ENCODE peak calls at places on chromosomes 12 and 14, in six cellular contexts. S is pancreas, J is lower leg skin, T is transverse colon, V is GM13977, N is LNCaP clone FGC. C is an unnamed sample.
A peak's percentile ranks its signal among the peaks of the same experiment; 100 is the strongest.

GRCh38 chr12:26823391-26823790 is 9.6 kb downstream of the ITPR2 start:
- DNase-seq in S (no peak), J (no peak), T (no peak), V (no peak), N (no peak), C (no peak)

GRCh38 chr14:105065280-105066228 is at the start of gene GPR132:
- DNase-seq in S (no peak), J (no peak), T (peak; percentile 76), V (peak; percentile 93), N (no peak), C (no peak)

GRCh38 chr12:51349026-51349425 is 2.5 kb upstream of the CELA1 start:
- DNase-seq in S (no peak), J (no peak), T (no peak), V (no peak), N (no peak), C (no peak)

GRCh38 chr12:48787791-48788521 is 933 bp downstream of the ADCY6 start:
- DNase-seq in S (peak; percentile 54), J (no peak), T (no peak), V (no peak), N (no peak), C (no peak)

GRCh38 chr12:40646456-40646855 is 45.8 kb upstream of the CNTN1 start:
- DNase-seq in S (no peak), J (no peak), T (no peak), V (no peak), N (peak; percentile 21), C (no peak)

GRCh38 chr12:4555804-4556203 is 6.2 kb upstream of the DYRK4 start:
- DNase-seq in S (no peak), J (no peak), T (no peak), V (no peak), N (no peak), C (no peak)

GRCh38 chr12:96034631-96035282 is 630 bp downstream of the LTA4H start:
- DNase-seq in S (peak; percentile 36), J (no peak), T (peak; percentile 40), V (no peak), N (no peak), C (peak; percentile 38)

GRCh38 chr14:20493634-20494033 is 11.7 kb upstream of the RNASE10 start:
- DNase-seq in S (no peak), J (peak; percentile 41), T (no peak), V (no peak), N (no peak), C (no peak)

GRCh38 chr12:9634177-9634803 is 26.6 kb upstream of the KLRB1 start:
- DNase-seq in S (no peak), J (peak; percentile 50), T (peak; percentile 73), V (peak; percentile 64), N (peak; percentile 28), C (peak; percentile 32)

GRCh38 chr14:97976861-97977260 is 1179.7 kb downstream of the VRK1 start:
- DNase-seq in S (no peak), J (peak; percentile 37), T (peak; percentile 70), V (no peak), N (no peak), C (no peak)

GRCh38 chr14:45990252-45990651 is 661.3 kb downstream of the RPL10L start:
- DNase-seq in S (no peak), J (no peak), T (no peak), V (no peak), N (no peak), C (no peak)

GRCh38 chr12:52082026-52082667 is 2.6 kb downstream of the SMIM41 start:
- DNase-seq in S (no peak), J (no peak), T (no peak), V (no peak), N (no peak), C (no peak)

GRCh38 chr12:80353254-80353653 is 90.8 kb upstream of the PTPRQ start:
- DNase-seq in S (no peak), J (no peak), T (no peak), V (no peak), N (no peak), C (peak; percentile 5)

GRCh38 chr12:4245446-4245845 is 28.1 kb upstream of the CCND2 start:
- DNase-seq in S (no peak), J (no peak), T (no peak), V (no peak), N (no peak), C (no peak)

GRCh38 chr12:56630180-56630632 is at the start of gene BAZ2A:
- DNase-seq in S (peak; percentile 95), J (peak; percentile 86), T (peak; percentile 93), V (peak; percentile 93), N (no peak), C (peak; percentile 92)

GRCh38 chr14:92560106-92560865 is 46.7 kb downstream of the RIN3 start:
- DNase-seq in S (no peak), J (no peak), T (no peak), V (no peak), N (no peak), C (no peak)

GRCh38 chr14:80419339-80419738 is 208.0 kb upstream of the DIO2 start:
- DNase-seq in S (no peak), J (no peak), T (no peak), V (no peak), N (peak; percentile 57), C (no peak)

GRCh38 chr12:96236221-96236822 is 42.1 kb downstream of the ELK3 start:
- DNase-seq in S (no peak), J (no peak), T (peak; percentile 25), V (no peak), N (no peak), C (no peak)

GRCh38 chr12:14402697-14403096 is 37.2 kb downstream of the ATF7IP start:
- DNase-seq in S (no peak), J (no peak), T (no peak), V (no peak), N (no peak), C (no peak)

GRCh38 chr12:60539592-60539991 is 943.8 kb downstream of the SLC16A7 start:
- DNase-seq in S (no peak), J (no peak), T (no peak), V (no peak), N (no peak), C (no peak)

GRCh38 chr12:110913119-110914056 is 7.0 kb downstream of the MYL2 start:
- DNase-seq in S (no peak), J (no peak), T (no peak), V (peak; percentile 84), N (no peak), C (no peak)

GRCh38 chr12:49462103-49462739 is 76.6 kb upstream of the KCNH3 start:
- DNase-seq in S (no peak), J (no peak), T (no peak), V (no peak), N (peak; percentile 25), C (no peak)

GRCh38 chr14:74324945-74325361 is 22.2 kb upstream of the ABCD4 start:
- DNase-seq in S (no peak), J (no peak), T (no peak), V (peak; percentile 61), N (no peak), C (peak; percentile 42)

GRCh38 chr12:120361506-120362208 is 7.3 kb downstream of the MSI1 start:
- DNase-seq in S (peak; percentile 81), J (no peak), T (peak; percentile 28), V (peak; percentile 85), N (no peak), C (no peak)

GRCh38 chr14:34614638-34615037 is 15.3 kb downstream of the SNX6 start:
- DNase-seq in S (no peak), J (no peak), T (no peak), V (no peak), N (no peak), C (no peak)

GRCh38 chr14:24952851-24953666 is 96.9 kb downstream of the STXBP6 start:
- DNase-seq in S (no peak), J (no peak), T (no peak), V (no peak), N (no peak), C (no peak)
- TF ChIP-seq CTCF in S (no peak), J (no peak), T (no peak), V (no peak), N (peak; percentile 19), C (no peak)

GRCh38 chr12:62597253-62597652 is 130.6 kb downstream of the MON2 start:
- DNase-seq in S (no peak), J (no peak), T (no peak), V (no peak), N (no peak), C (no peak)

GRCh38 chr12:62598846-62599245 is 132.2 kb downstream of the MON2 start:
- DNase-seq in S (no peak), J (no peak), T (no peak), V (no peak), N (no peak), C (no peak)

GRCh38 chr12:62601765-62602444 is 135.3 kb downstream of the MON2 start:
- DNase-seq in S (no peak), J (no peak), T (no peak), V (no peak), N (no peak), C (no peak)

GRCh38 chr12:62602445-62603060 is 135.9 kb downstream of the MON2 start:
- DNase-seq in S (peak; percentile 91), J (peak; percentile 88), T (peak; percentile 91), V (peak; percentile 86), N (peak; percentile 70), C (peak; percentile 77)

DNA sequence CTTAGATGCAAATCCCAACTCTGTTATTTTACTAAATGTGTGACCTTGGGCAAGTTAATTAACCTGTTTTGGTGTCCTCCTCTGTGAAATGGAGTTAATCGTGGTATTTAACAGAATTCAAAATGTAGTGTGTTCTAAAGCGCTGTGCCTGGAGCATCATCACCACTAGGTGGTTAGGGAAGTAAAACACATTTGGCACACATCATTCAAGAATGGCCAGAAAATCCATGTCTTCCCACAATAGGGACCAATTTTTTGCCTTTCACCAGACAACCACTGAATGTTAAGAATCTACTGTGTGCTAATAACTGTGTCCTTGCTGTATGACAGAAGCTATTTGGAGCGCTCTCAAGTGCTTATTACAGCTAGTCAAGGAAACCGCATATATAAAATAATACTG is 133.4 kb downstream of the MON2 start:
- DNase-seq in S (no peak), J (no peak), T (no peak), V (no peak), N (no peak), C (no peak)
- TF ChIP-seq CTCF in S (no peak), J (no peak), T (no peak), V (peak; percentile 17), N (peak; percentile 1), C (peak; percentile 18)

DNA sequence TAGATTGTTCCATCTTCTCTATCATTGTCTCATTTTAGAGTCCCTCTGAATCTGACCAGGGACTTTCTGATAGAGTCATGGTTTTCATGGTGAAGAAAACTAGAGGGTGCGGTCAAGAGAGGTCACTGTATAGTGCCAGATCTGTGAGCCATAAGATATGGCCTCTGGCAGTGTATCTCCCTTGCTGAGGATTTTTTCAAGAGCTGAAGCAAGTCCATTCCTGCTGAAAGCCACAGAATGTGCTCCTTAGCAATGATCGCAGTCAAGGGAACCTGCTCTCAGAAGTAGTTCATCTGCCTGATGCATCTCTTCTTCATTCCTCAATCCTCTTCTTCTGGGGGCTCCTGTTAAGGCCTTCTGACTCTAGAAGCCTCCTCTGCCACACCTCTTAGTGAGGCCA is 405.2 kb downstream of the EGLN3 start:
- DNase-seq in S (no peak), J (no peak), T (no peak), V (no peak), N (no peak), C (no peak)
- TF ChIP-seq CTCF in S (no peak), J (no peak), T (no peak), V (no peak), N (no peak), C (no peak)

DNA sequence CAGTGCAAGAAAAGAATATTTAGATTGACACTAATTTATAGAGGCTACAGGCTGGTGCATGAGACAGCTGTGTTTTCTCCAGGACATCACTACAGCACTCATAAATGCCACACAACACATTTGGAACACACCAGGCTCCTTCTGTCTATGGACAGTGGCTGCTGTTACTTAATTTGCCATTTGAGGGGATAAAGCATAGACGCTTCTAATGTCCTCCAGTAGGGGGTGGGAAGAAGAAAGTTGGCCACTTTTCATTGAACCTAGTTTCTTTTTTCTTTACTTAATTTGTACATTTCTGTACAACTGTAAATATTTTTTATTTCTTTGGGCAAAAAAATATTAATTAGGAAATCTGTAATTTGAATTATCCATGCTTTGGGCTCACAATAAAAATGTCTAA is 12.4 kb upstream of the RTN1 start:
- DNase-seq in S (no peak), J (no peak), T (no peak), V (no peak), N (no peak), C (no peak)
- TF ChIP-seq CTCF in S (no peak), J (no peak), T (no peak), V (no peak), N (peak; percentile 25), C (no peak)

C was measured in A549.